ENCODE peak calls at places on chromosome 13, in eight cellular contexts. One of them, this sample, is unnamed.

GRCh38 chr13:20487927-20488326 is 37.7 kb downstream of the CRYL1 start:
- DNase-seq in GM13976: no peak
- DNase-seq in fibroblast of mammary gland: peak
- DNase-seq in AG09319: no peak
- DNase-seq in GM12865: no peak
- DNase-seq in fibroblast of villous mesenchyme: no peak
- DNase-seq in CD4-positive, alpha-beta T cell: no peak
- DNase-seq in cardiac muscle cell: no peak
- DNase-seq in this sample: no peak

GRCh38 chr13:46817081-46817480 is 20.1 kb upstream of the ESD start:
- DNase-seq in fibroblast of mammary gland: peak
- DNase-seq in CD4-positive, alpha-beta T cell: no peak
- DNase-seq in cardiac muscle cell: no peak
- DNase-seq in GM12865: no peak
- DNase-seq in GM13976: no peak
- DNase-seq in AG09319: no peak
- DNase-seq in fibroblast of villous mesenchyme: no peak
- DNase-seq in this sample: no peak

GRCh38 chr13:98353750-98354149 is 176.7 kb upstream of the RNF113B start:
- DNase-seq in CD4-positive, alpha-beta T cell: no peak
- DNase-seq in fibroblast of villous mesenchyme: peak
- DNase-seq in AG09319: no peak
- DNase-seq in fibroblast of mammary gland: no peak
- DNase-seq in GM13976: no peak
- DNase-seq in cardiac muscle cell: no peak
- DNase-seq in GM12865: no peak
- DNase-seq in this sample: no peak

GRCh38 chr13:33351324-33351723 is 65.8 kb upstream of the STARD13 start:
- DNase-seq in AG09319: peak
- DNase-seq in fibroblast of mammary gland: peak
- DNase-seq in GM13976: no peak
- DNase-seq in CD4-positive, alpha-beta T cell: no peak
- DNase-seq in fibroblast of villous mesenchyme: peak
- DNase-seq in cardiac muscle cell: no peak
- DNase-seq in GM12865: peak
- DNase-seq in this sample: no peak

GRCh38 chr13:87344176-87344575 is 327.0 kb upstream of the SLITRK5 start:
- DNase-seq in GM12865: no peak
- DNase-seq in fibroblast of mammary gland: no peak
- DNase-seq in fibroblast of villous mesenchyme: no peak
- DNase-seq in CD4-positive, alpha-beta T cell: no peak
- DNase-seq in AG09319: no peak
- DNase-seq in cardiac muscle cell: no peak
- DNase-seq in GM13976: no peak
- DNase-seq in this sample: no peak

GRCh38 chr13:72985610-72986009 is 73.2 kb upstream of the KLF5 start:
- DNase-seq in fibroblast of villous mesenchyme: no peak
- DNase-seq in GM13976: no peak
- DNase-seq in cardiac muscle cell: no peak
- DNase-seq in GM12865: no peak
- DNase-seq in CD4-positive, alpha-beta T cell: no peak
- DNase-seq in AG09319: no peak
- DNase-seq in fibroblast of mammary gland: no peak
- DNase-seq in this sample: no peak

GRCh38 chr13:97434417-97435296 is 688 bp downstream of the RAP2A start:
- DNase-seq in GM13976: no peak
- DNase-seq in GM12865: peak
- DNase-seq in cardiac muscle cell: peak
- DNase-seq in fibroblast of villous mesenchyme: peak
- DNase-seq in AG09319: no peak
- DNase-seq in CD4-positive, alpha-beta T cell: peak
- DNase-seq in fibroblast of mammary gland: peak
- DNase-seq in this sample: no peak

GRCh38 chr13:41648314-41648935 is 191.1 kb downstream of the RGCC start:
- DNase-seq in fibroblast of villous mesenchyme: peak
- DNase-seq in GM12865: no peak
- DNase-seq in cardiac muscle cell: no peak
- DNase-seq in CD4-positive, alpha-beta T cell: no peak
- DNase-seq in AG09319: no peak
- DNase-seq in fibroblast of mammary gland: no peak
- DNase-seq in GM13976: no peak
- DNase-seq in this sample: peak

GRCh38 chr13:31790992-31791391 is 51.7 kb downstream of the RXFP2 start:
- DNase-seq in GM12865: no peak
- DNase-seq in fibroblast of mammary gland: peak
- DNase-seq in AG09319: no peak
- DNase-seq in cardiac muscle cell: no peak
- DNase-seq in fibroblast of villous mesenchyme: peak
- DNase-seq in CD4-positive, alpha-beta T cell: no peak
- DNase-seq in GM13976: no peak
- DNase-seq in this sample: no peak

GRCh38 chr13:112007191-112007590 is 59.8 kb upstream of the SOX1 start:
- DNase-seq in AG09319: no peak
- DNase-seq in fibroblast of mammary gland: no peak
- DNase-seq in GM13976: no peak
- DNase-seq in cardiac muscle cell: no peak
- DNase-seq in fibroblast of villous mesenchyme: no peak
- DNase-seq in GM12865: no peak
- DNase-seq in CD4-positive, alpha-beta T cell: no peak
- DNase-seq in this sample: no peak

GRCh38 chr13:46178821-46179220 is 3.2 kb downstream of the LCP1 start:
- DNase-seq in GM12865: no peak
- DNase-seq in fibroblast of mammary gland: no peak
- DNase-seq in GM13976: no peak
- DNase-seq in AG09319: no peak
- DNase-seq in fibroblast of villous mesenchyme: no peak
- DNase-seq in CD4-positive, alpha-beta T cell: no peak
- DNase-seq in cardiac muscle cell: no peak
- DNase-seq in this sample: no peak

GRCh38 chr13:108302279-108302678 is 32.8 kb downstream of the TNFSF13B start:
- DNase-seq in cardiac muscle cell: no peak
- DNase-seq in AG09319: no peak
- DNase-seq in fibroblast of mammary gland: no peak
- DNase-seq in CD4-positive, alpha-beta T cell: no peak
- DNase-seq in GM12865: no peak
- DNase-seq in fibroblast of villous mesenchyme: no peak
- DNase-seq in GM13976: no peak
- DNase-seq in this sample: no peak

GRCh38 chr13:108328848-108329247 is 59.3 kb downstream of the TNFSF13B start:
- DNase-seq in GM13976: no peak
- DNase-seq in cardiac muscle cell: no peak
- DNase-seq in AG09319: no peak
- DNase-seq in CD4-positive, alpha-beta T cell: no peak
- DNase-seq in fibroblast of mammary gland: no peak
- DNase-seq in fibroblast of villous mesenchyme: no peak
- DNase-seq in GM12865: no peak
- DNase-seq in this sample: no peak

GRCh38 chr13:47628666-47629065 is 372.4 kb downstream of the SUCLA2 start:
- DNase-seq in fibroblast of villous mesenchyme: no peak
- DNase-seq in GM13976: no peak
- DNase-seq in fibroblast of mammary gland: peak
- DNase-seq in AG09319: no peak
- DNase-seq in cardiac muscle cell: no peak
- DNase-seq in GM12865: no peak
- DNase-seq in CD4-positive, alpha-beta T cell: no peak
- DNase-seq in this sample: no peak

GRCh38 chr13:113074401-113074800 is 31.2 kb upstream of the F7 start:
- DNase-seq in fibroblast of mammary gland: no peak
- DNase-seq in CD4-positive, alpha-beta T cell: no peak
- DNase-seq in fibroblast of villous mesenchyme: no peak
- DNase-seq in GM13976: no peak
- DNase-seq in AG09319: no peak
- DNase-seq in cardiac muscle cell: no peak
- DNase-seq in GM12865: no peak
- DNase-seq in this sample: no peak

GRCh38 chr13:48783181-48783630 is 129.5 kb downstream of the CYSLTR2 start:
- DNase-seq in fibroblast of villous mesenchyme: peak
- DNase-seq in CD4-positive, alpha-beta T cell: no peak
- DNase-seq in cardiac muscle cell: no peak
- DNase-seq in GM13976: no peak
- DNase-seq in fibroblast of mammary gland: peak
- DNase-seq in AG09319: peak
- DNase-seq in GM12865: no peak
- DNase-seq in this sample: peak

GRCh38 chr13:44155422-44156293 is 218.0 kb upstream of the SERP2 start:
- DNase-seq in AG09319: no peak
- DNase-seq in GM12865: no peak
- DNase-seq in cardiac muscle cell: peak
- DNase-seq in fibroblast of mammary gland: peak
- DNase-seq in GM13976: no peak
- DNase-seq in CD4-positive, alpha-beta T cell: no peak
- DNase-seq in fibroblast of villous mesenchyme: peak
- DNase-seq in this sample: no peak

GRCh38 chr13:90122531-90122930 is 1225.0 kb upstream of the MIR17HG start:
- DNase-seq in GM13976: no peak
- DNase-seq in AG09319: no peak
- DNase-seq in CD4-positive, alpha-beta T cell: no peak
- DNase-seq in GM12865: no peak
- DNase-seq in cardiac muscle cell: no peak
- DNase-seq in fibroblast of mammary gland: no peak
- DNase-seq in fibroblast of villous mesenchyme: no peak
- DNase-seq in this sample: no peak

GRCh38 chr13:102571075-102571474 is 25.7 kb upstream of the TPP2 start:
- DNase-seq in GM12865: no peak
- DNase-seq in AG09319: no peak
- DNase-seq in fibroblast of villous mesenchyme: no peak
- DNase-seq in cardiac muscle cell: peak
- DNase-seq in fibroblast of mammary gland: no peak
- DNase-seq in CD4-positive, alpha-beta T cell: no peak
- DNase-seq in GM13976: no peak
- DNase-seq in this sample: no peak

GRCh38 chr13:26019241-26019640 is 32.6 kb downstream of the SHISA2 start:
- DNase-seq in fibroblast of mammary gland: no peak
- DNase-seq in fibroblast of villous mesenchyme: no peak
- DNase-seq in AG09319: no peak
- DNase-seq in GM12865: no peak
- DNase-seq in CD4-positive, alpha-beta T cell: no peak
- DNase-seq in GM13976: no peak
- DNase-seq in cardiac muscle cell: no peak
- DNase-seq in this sample: no peak

GRCh38 chr13:51729853-51730553 is 74.0 kb downstream of the DHRS12 start:
- DNase-seq in fibroblast of villous mesenchyme: peak
- DNase-seq in AG09319: no peak
- DNase-seq in GM13976: no peak
- DNase-seq in GM12865: no peak
- DNase-seq in CD4-positive, alpha-beta T cell: no peak
- DNase-seq in fibroblast of mammary gland: peak
- DNase-seq in cardiac muscle cell: no peak
- DNase-seq in this sample: no peak

DNA sequence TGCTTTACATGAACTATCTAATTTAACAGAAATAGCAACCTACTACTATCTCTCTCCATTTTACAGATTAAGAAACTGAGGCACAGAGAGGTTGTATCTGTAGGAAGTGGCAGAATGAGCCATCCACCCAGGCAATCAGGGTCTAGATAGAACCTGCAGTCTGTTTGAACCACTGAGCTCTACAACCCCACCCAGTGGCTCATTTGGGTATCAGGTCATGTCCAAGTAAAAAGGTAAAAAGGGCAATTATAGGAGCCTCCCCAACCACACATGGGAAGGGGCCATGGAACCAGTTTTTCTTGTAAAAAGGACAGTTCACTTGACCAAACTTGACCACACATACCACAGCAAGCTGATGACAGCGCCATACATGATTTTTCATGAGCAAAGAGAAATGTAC is 92.9 kb upstream of the SGCG start:
- DNase-seq in GM12865: peak
- DNase-seq in AG09319: no peak
- DNase-seq in CD4-positive, alpha-beta T cell: no peak
- DNase-seq in fibroblast of mammary gland: peak
- DNase-seq in cardiac muscle cell: peak
- DNase-seq in GM13976: peak
- DNase-seq in fibroblast of villous mesenchyme: peak
- DNase-seq in this sample: peak
- TF ChIP-seq CTCF in GM12865: peak
- TF ChIP-seq CTCF in AG09319: peak
- TF ChIP-seq CTCF in CD4-positive, alpha-beta T cell: peak
- TF ChIP-seq CTCF in fibroblast of mammary gland: peak
- TF ChIP-seq CTCF in cardiac muscle cell: peak
- TF ChIP-seq CTCF in GM13976: peak
- TF ChIP-seq CTCF in fibroblast of villous mesenchyme: peak
- TF ChIP-seq CTCF in this sample: peak

GRCh38 chr13:110298566-110299321 is 8.2 kb downstream of the COL4A1 start:
- DNase-seq in cardiac muscle cell: no peak
- DNase-seq in CD4-positive, alpha-beta T cell: no peak
- DNase-seq in fibroblast of villous mesenchyme: no peak
- DNase-seq in fibroblast of mammary gland: no peak
- DNase-seq in GM12865: no peak
- DNase-seq in GM13976: peak
- DNase-seq in AG09319: no peak
- DNase-seq in this sample: no peak
- TF ChIP-seq CTCF in cardiac muscle cell: no peak
- TF ChIP-seq CTCF in CD4-positive, alpha-beta T cell: no peak
- TF ChIP-seq CTCF in fibroblast of villous mesenchyme: no peak
- TF ChIP-seq CTCF in fibroblast of mammary gland: no peak
- TF ChIP-seq CTCF in GM12865: no peak
- TF ChIP-seq CTCF in GM13976: no peak
- TF ChIP-seq CTCF in AG09319: no peak
- TF ChIP-seq CTCF in this sample: no peak

GRCh38 chr13:19089315-19089714 is 92.3 kb downstream of the TUBA3C start:
- DNase-seq in CD4-positive, alpha-beta T cell: no peak
- DNase-seq in GM12865: peak
- DNase-seq in GM13976: no peak
- DNase-seq in AG09319: no peak
- DNase-seq in fibroblast of villous mesenchyme: no peak
- DNase-seq in cardiac muscle cell: no peak
- DNase-seq in fibroblast of mammary gland: no peak
- DNase-seq in this sample: no peak
- TF ChIP-seq CTCF in CD4-positive, alpha-beta T cell: no peak
- TF ChIP-seq CTCF in GM12865: no peak
- TF ChIP-seq CTCF in GM13976: no peak
- TF ChIP-seq CTCF in AG09319: no peak
- TF ChIP-seq CTCF in fibroblast of villous mesenchyme: no peak
- TF ChIP-seq CTCF in cardiac muscle cell: no peak
- TF ChIP-seq CTCF in fibroblast of mammary gland: no peak
- TF ChIP-seq CTCF in this sample: peak

GRCh38 chr13:85076343-85076742 is 722.9 kb downstream of the SLITRK6 start:
- DNase-seq in CD4-positive, alpha-beta T cell: no peak
- DNase-seq in cardiac muscle cell: no peak
- DNase-seq in fibroblast of mammary gland: no peak
- DNase-seq in GM12865: no peak
- DNase-seq in fibroblast of villous mesenchyme: no peak
- DNase-seq in AG09319: no peak
- DNase-seq in GM13976: no peak
- DNase-seq in this sample: no peak

GRCh38 chr13:85074543-85075313 is 724.5 kb downstream of the SLITRK6 start:
- DNase-seq in fibroblast of villous mesenchyme: no peak
- DNase-seq in cardiac muscle cell: no peak
- DNase-seq in AG09319: no peak
- DNase-seq in fibroblast of mammary gland: no peak
- DNase-seq in CD4-positive, alpha-beta T cell: no peak
- DNase-seq in GM13976: no peak
- DNase-seq in GM12865: no peak
- DNase-seq in this sample: no peak

DNA sequence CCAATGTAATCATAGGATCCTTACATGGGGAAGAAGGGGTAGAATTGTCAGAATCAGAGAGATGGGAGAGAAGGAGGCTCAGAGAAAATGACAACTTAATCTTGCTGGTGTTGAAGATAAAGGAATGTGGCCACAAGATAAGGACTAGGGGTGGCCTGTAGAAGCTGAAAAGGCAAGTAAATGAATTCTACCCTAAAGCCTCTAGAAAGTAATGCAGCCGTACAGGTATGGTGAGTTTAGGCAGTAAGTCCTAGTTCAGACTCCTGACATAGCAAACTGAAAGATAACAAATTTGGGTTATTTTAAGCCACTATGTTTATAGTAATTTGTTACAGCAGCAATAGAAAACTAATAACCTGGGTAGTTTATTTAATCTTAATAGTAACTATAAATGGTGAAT is 718.5 kb downstream of the SLITRK6 start:
- DNase-seq in fibroblast of villous mesenchyme: no peak
- DNase-seq in GM12865: no peak
- DNase-seq in cardiac muscle cell: no peak
- DNase-seq in CD4-positive, alpha-beta T cell: no peak
- DNase-seq in GM13976: no peak
- DNase-seq in AG09319: no peak
- DNase-seq in fibroblast of mammary gland: no peak
- DNase-seq in this sample: no peak
- TF ChIP-seq CTCF in fibroblast of villous mesenchyme: no peak
- TF ChIP-seq CTCF in GM12865: no peak
- TF ChIP-seq CTCF in cardiac muscle cell: no peak
- TF ChIP-seq CTCF in CD4-positive, alpha-beta T cell: no peak
- TF ChIP-seq CTCF in GM13976: no peak
- TF ChIP-seq CTCF in AG09319: no peak
- TF ChIP-seq CTCF in fibroblast of mammary gland: no peak
- TF ChIP-seq CTCF in this sample: no peak